ENCODE peak calls at places on chromosomes 16 and 17, in five cellular contexts. O, Z, A, B and Y are unnamed samples.

GRCh38 chr17:81285179-81285878 is 9.8 kb downstream of the SLC38A10 start:
- DNase-seq in O (no peak), Z (peak), A (peak), B (no peak), Y (no peak)

GRCh38 chr16:84532299-84532724 is 27.9 kb upstream of the MEAK7 start:
- DNase-seq in O (no peak), Z (no peak), A (peak), B (peak), Y (peak)

GRCh38 chr17:35773674-35774425 is 13.2 kb downstream of the C17orf50 start:
- DNase-seq in O (no peak), Z (no peak), A (no peak), B (no peak), Y (no peak)

GRCh38 chr17:66459811-66460270 is 157.4 kb downstream of the PRKCA start:
- DNase-seq in O (no peak), Z (peak), A (peak), B (peak), Y (peak)

GRCh38 chr17:50037321-50038107 is 18.4 kb upstream of the ITGA3 start:
- DNase-seq in O (no peak), Z (no peak), A (peak), B (no peak), Y (peak)

GRCh38 chr17:81474958-81475357 is 37.6 kb downstream of the ACTG1 start:
- DNase-seq in O (no peak), Z (no peak), A (no peak), B (no peak), Y (no peak)

GRCh38 chr17:80012751-80013741 is 22.6 kb downstream of the TBC1D16 start:
- DNase-seq in O (no peak), Z (no peak), A (no peak), B (no peak), Y (no peak)

GRCh38 chr16:74521691-74522090 is 85.2 kb downstream of the GLG1 start:
- DNase-seq in O (no peak), Z (no peak), A (peak), B (peak), Y (peak)

GRCh38 chr17:14308965-14309879 is 8.3 kb downstream of the HS3ST3B1 start:
- DNase-seq in O (no peak), Z (peak), A (peak), B (no peak), Y (peak)

GRCh38 chr16:86965840-86966239 is 351.4 kb downstream of the C16orf95 start:
- DNase-seq in O (no peak), Z (no peak), A (no peak), B (no peak), Y (no peak)

GRCh38 chr17:61200349-61200735 is 199.3 kb upstream of the TBX2 start:
- DNase-seq in O (no peak), Z (no peak), A (no peak), B (no peak), Y (no peak)

GRCh38 chr17:80789356-80789902 is 202.2 kb upstream of the CHMP6 start:
- DNase-seq in O (peak), Z (peak), A (peak), B (peak), Y (peak)